ENCODE peak calls at places on chromosomes 11 and 22, in five cellular contexts. T is suprapubic skin, W is ovary, M is A549, Z is IMR-90. J is an unnamed sample.
A peak's percentile ranks its signal among the peaks of the same experiment; 100 is the strongest.

GRCh38 chr11:57069942-57070341 is 81.2 kb downstream of the OR5AK2 start:
- DNase-seq in T (no peak), W (no peak), M (no peak), Z (no peak), J (no peak)

GRCh38 chr11:114133548-114134329 is 74.2 kb downstream of the ZBTB16 start:
- DNase-seq in T (no peak), W (no peak), M (no peak), Z (no peak), J (peak; percentile 33)

GRCh38 chr22:30182365-30182764 is 64.2 kb downstream of the LIF start:
- DNase-seq in T (no peak), W (no peak), M (no peak), Z (peak; percentile 52), J (peak; percentile 39)

GRCh38 chr11:46322759-46323158 is 24.5 kb upstream of the DGKZ start:
- DNase-seq in T (no peak), W (no peak), M (no peak), Z (peak; percentile 35), J (no peak)

GRCh38 chr11:11843233-11843632 is 1.5 kb downstream of the USP47 start:
- DNase-seq in T (no peak), W (no peak), M (peak; percentile 19), Z (peak; percentile 94), J (peak; percentile 77)

GRCh38 chr22:19750666-19751490 is 9.7 kb upstream of the TBX1 start:
- DNase-seq in T (no peak), W (no peak), M (no peak), Z (peak; percentile 76), J (no peak)

GRCh38 chr11:62532096-62532495 is 14.5 kb downstream of the AHNAK start:
- DNase-seq in T (no peak), W (no peak), M (no peak), Z (no peak), J (no peak)

GRCh38 chr22:50713571-50714056 is 24.4 kb upstream of the ACR start:
- DNase-seq in T (no peak), W (no peak), M (no peak), Z (no peak), J (no peak)

GRCh38 chr11:112279901-112280267 is 19.2 kb upstream of the PLET1 start:
- DNase-seq in T (peak; percentile 76), W (peak; percentile 46), M (peak; percentile 34), Z (peak; percentile 43), J (peak; percentile 63)

GRCh38 chr11:128772814-128773213 is 78.9 kb downstream of the FLI1 start:
- DNase-seq in T (no peak), W (no peak), M (no peak), Z (no peak), J (peak; percentile 29)

GRCh38 chr11:87299041-87299481 is 261.3 kb downstream of the TMEM135 start:
- DNase-seq in T (no peak), W (no peak), M (no peak), Z (no peak), J (no peak)

GRCh38 chr11:11251394-11251970 is 101.6 kb downstream of the CSNK2A3 start:
- DNase-seq in T (no peak), W (no peak), M (no peak), Z (no peak), J (no peak)

GRCh38 chr11:2644844-2645778 is 54.7 kb downstream of the KCNQ1OT1 start:
- DNase-seq in T (no peak), W (no peak), M (no peak), Z (no peak), J (no peak)

GRCh38 chr11:75394086-75394840 is 5.1 kb upstream of the RPS3 start:
- DNase-seq in T (no peak), W (no peak), M (no peak), Z (no peak), J (no peak)

GRCh38 chr11:91163619-91164451 is 941.0 kb upstream of the CHORDC1 start:
- DNase-seq in T (no peak), W (peak; percentile 8), M (no peak), Z (peak; percentile 34), J (peak; percentile 67)

GRCh38 chr11:83249972-83250593 is 36.1 kb downstream of the CCDC90B start:
- DNase-seq in T (no peak), W (no peak), M (peak; percentile 36), Z (peak; percentile 69), J (peak; percentile 46)

GRCh38 chr11:76671236-76671590 is 666 bp upstream of the LRRC32 start:
- DNase-seq in T (no peak), W (no peak), M (no peak), Z (no peak), J (no peak)

GRCh38 chr11:76670475-76671235 is at the start of gene LRRC32:
- DNase-seq in T (peak; percentile 80), W (peak; percentile 61), M (no peak), Z (no peak), J (peak; percentile 82)

GRCh38 chr11:76673164-76674142 is 2.9 kb upstream of the LRRC32 start:
- DNase-seq in T (no peak), W (no peak), M (no peak), Z (no peak), J (no peak)

GRCh38 chr11:76671626-76672309 is 1.2 kb upstream of the LRRC32 start:
- DNase-seq in T (no peak), W (no peak), M (no peak), Z (no peak), J (no peak)

GRCh38 chr11:76672431-76673163 is 2.0 kb upstream of the LRRC32 start:
- DNase-seq in T (no peak), W (no peak), M (no peak), Z (no peak), J (no peak)
- H3K27ac ChIP-seq in T (no peak overlapping the region), W (peak overlapping the region; percentile 8), M (no peak overlapping the region), Z (no peak overlapping the region), J (no peak overlapping the region)

GRCh38 chr11:124935548-124936514 is at the start of gene HEPACAM:
- DNase-seq in T (no peak), W (no peak), M (no peak), Z (no peak), J (no peak)
- H3K4me1 ChIP-seq in T (no peaks in the 10 kb centered on the region), W (no peaks in the 10 kb centered on the region), M (peaks cover 9% of the 10 kb centered on the region), Z (peaks cover 17% of the 10 kb centered on the region), J (peaks cover 6% of the 10 kb centered on the region)

DNA sequence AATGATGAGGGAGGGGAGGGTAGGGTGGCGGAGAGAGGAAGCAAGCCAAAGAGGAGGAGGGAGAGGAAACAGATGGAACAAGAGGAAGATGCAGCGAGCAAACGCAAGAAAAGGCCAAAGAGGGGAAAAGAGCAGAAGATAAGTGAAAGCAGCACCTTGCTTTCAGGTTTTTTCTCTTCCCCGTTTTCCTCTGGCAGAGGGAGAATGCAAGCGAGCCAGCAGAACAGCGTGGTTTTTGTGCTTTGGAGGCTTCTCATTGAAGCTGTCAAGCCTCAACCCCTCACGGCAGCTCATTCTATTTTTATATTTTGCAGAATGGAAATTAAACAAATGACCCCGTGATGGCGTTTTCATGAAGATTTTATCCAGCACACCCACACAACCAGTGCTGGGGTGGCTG is 67.1 kb upstream of the GRAMD1B start:
- DNase-seq in T (no peak), W (no peak), M (no peak), Z (no peak), J (no peak)
- TF ChIP-seq POLR2A in T (no peak), W (no peak), M (no peak), Z (no peak), J (no peak)

GRCh38 chr22:38325575-38325974 is 8.3 kb upstream of the CSNK1E start:
- DNase-seq in T (no peak), W (no peak), M (no peak), Z (no peak), J (no peak)

GRCh38 chr22:38327805-38328204 is 10.6 kb upstream of the CSNK1E start:
- DNase-seq in T (no peak), W (no peak), M (no peak), Z (peak; percentile 63), J (peak; percentile 52)

GRCh38 chr22:38327396-38327795 is 10.2 kb upstream of the CSNK1E start:
- DNase-seq in T (no peak), W (no peak), M (no peak), Z (no peak), J (no peak)
- H3K27ac ChIP-seq in T (no peak overlapping the region), W (no peak overlapping the region), M (peak overlapping the region; percentile 66), Z (peak overlapping the region; percentile 39), J (peak overlapping the region; percentile 1)

GRCh38 chr22:46667245-46667623 is 47.0 kb downstream of the GRAMD4 start:
- DNase-seq in T (no peak), W (no peak), M (no peak), Z (no peak), J (no peak)
- H3K4me1 ChIP-seq in T (peaks cover 4% of the 10 kb centered on the region), W (no peaks in the 10 kb centered on the region), M (no peaks in the 10 kb centered on the region), Z (no peaks in the 10 kb centered on the region), J (no peaks in the 10 kb centered on the region)

GRCh38 chr11:118609380-118610219 is 2.2 kb downstream of the PHLDB1 start:
- DNase-seq in T (peak; percentile 68), W (no peak), M (no peak), Z (peak; percentile 34), J (peak; percentile 47)
- TF ChIP-seq POLR2A in T (no peak), W (no peak), M (no peak), Z (peak; percentile 35), J (no peak)

DNA sequence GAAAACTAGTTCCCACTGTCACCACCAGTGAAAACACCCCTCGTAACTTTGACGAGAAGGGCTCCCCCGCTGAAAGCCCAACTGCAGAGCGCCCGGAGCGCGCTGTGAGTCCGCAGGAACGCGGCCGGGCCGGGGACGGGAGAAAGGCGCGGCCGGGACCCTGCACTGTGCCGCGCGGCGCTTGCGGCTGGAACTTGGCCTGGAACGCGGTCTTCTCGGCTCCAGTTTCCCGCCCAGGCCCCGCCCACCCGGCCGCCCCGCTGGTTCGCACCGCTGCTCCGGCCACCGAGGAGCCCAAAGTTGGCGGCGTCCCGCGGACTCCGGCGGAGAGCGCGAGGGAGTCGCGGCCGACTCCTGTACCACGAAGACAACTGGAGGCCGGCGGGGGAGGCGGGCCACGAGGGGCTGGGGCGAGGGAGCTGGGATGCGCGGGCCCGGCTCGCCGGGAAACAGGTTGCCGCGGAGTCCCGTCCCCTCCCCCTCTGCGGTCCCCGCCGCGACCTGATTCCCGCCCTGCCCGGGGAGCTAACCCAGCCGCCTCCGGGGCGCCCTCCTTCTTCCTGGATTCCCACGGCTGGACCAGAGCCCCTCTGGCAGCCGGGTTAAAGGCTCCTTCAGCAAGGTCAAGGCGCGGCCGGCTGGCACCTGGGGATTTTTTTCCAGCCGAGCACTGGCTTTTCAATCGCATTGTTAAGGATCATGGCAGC is 3.4 kb downstream of the TENM4 start:
- DNase-seq in T (peak; percentile 74), W (peak; percentile 84), M (no peak), Z (peak; percentile 57), J (peak; percentile 5)
- H3K27ac ChIP-seq in T (peak overlapping the region; percentile 70), W (peak overlapping the region; percentile 84), M (peak overlapping the region; percentile 2), Z (peak overlapping the region; percentile 39), J (no peak overlapping the region)

DNA sequence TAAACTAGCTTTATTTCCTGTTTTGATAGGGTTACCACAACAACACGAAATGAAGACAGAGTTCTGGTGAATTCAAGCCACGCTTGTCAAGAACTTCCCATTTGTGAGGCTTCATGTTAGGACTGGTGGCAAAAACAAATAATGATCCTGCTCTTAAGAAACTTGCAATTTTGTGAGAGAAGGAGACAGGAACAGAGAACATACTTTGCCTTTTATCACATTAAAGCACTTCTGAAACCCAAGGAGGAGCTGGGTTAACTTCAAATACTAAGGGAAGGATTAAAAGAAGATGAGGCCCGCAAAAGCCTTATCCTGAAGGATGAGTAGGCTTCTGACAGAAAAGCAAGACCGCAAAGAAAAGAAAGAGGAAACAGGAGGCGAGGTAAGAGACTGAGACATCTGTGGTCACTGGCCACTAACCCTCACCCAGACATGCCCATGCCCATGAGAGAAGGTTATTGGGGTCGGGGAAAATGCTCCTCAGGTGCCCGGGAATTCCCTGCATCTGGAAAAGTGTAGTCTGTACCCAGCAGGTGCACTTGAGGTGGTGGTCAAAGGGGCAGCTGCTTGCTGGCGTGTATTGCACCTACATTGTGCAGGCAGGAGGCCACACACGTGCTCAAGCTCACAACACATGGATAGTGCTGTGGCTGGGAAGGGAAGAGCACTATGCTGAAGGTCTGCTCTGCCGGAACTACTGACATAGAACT is 50.5 kb downstream of the MAPK1 start:
- DNase-seq in T (no peak), W (no peak), M (peak; percentile 48), Z (peak; percentile 95), J (peak; percentile 95)
- H3K4me1 ChIP-seq in T (peaks cover 46% of the 10 kb centered on the region), W (peaks cover 5% of the 10 kb centered on the region), M (peaks cover 11% of the 10 kb centered on the region), Z (peaks cover 10% of the 10 kb centered on the region), J (peaks cover 32% of the 10 kb centered on the region)